ENCODE peak calls at places on chromosomes 4 and X, in ten cellular contexts. Q, T, B, R, Y, M, W, I, P and H are unnamed samples.

GRCh38 chr4:105963461-105964400 is 68.5 kb downstream of the NPNT start:
- DNase-seq in Q (peak), T (no peak), B (no peak), R (no peak), Y (no peak), M (no peak), W (no peak), I (no peak), P (peak), H (no peak)

GRCh38 chrX:97039363-97040029 is 155.8 kb downstream of the RPA4 start:
- DNase-seq in Q (no peak), T (no peak), B (no peak), R (no peak), Y (peak), M (peak), W (peak), I (no peak), P (no peak), H (no peak)

GRCh38 chr4:8852118-8852704 is 19.4 kb downstream of the HMX1 start:
- DNase-seq in Q (no peak), T (no peak), B (no peak), R (no peak), Y (no peak), M (no peak), W (no peak), I (no peak), P (no peak), H (no peak)

GRCh38 chrX:54076903-54077302 is 32.6 kb upstream of the PHF8 start:
- DNase-seq in Q (no peak), T (no peak), B (no peak), R (no peak), Y (no peak), M (no peak), W (no peak), I (no peak), P (no peak), H (no peak)

GRCh38 chr4:146957252-146957651 is 11.6 kb upstream of the TTC29 start:
- DNase-seq in Q (no peak), T (no peak), B (no peak), R (no peak), Y (no peak), M (no peak), W (no peak), I (no peak), P (no peak), H (no peak)

GRCh38 chr4:75643651-75644050 is 13.3 kb upstream of the CDKL2 start:
- DNase-seq in Q (no peak), T (no peak), B (no peak), R (no peak), Y (no peak), M (no peak), W (no peak), I (no peak), P (no peak), H (no peak)

GRCh38 chr4:68167706-68168105 is 38.0 kb upstream of the TMPRSS11F start:
- DNase-seq in Q (no peak), T (no peak), B (no peak), R (no peak), Y (no peak), M (no peak), W (no peak), I (no peak), P (no peak), H (no peak)

GRCh38 chr4:40629401-40630334 is at the start of gene RBM47:
- DNase-seq in Q (peak), T (peak), B (peak), R (peak), Y (peak), M (peak), W (peak), I (peak), P (peak), H (no peak)

GRCh38 chr4:54913751-54914526 is 211.5 kb downstream of the KDR start:
- DNase-seq in Q (no peak), T (no peak), B (no peak), R (no peak), Y (no peak), M (no peak), W (no peak), I (no peak), P (no peak), H (no peak)

GRCh38 chr4:98778206-98778605 is 119.8 kb upstream of the TSPAN5 start:
- DNase-seq in Q (no peak), T (no peak), B (no peak), R (no peak), Y (no peak), M (no peak), W (no peak), I (no peak), P (no peak), H (no peak)

GRCh38 chr4:139857021-139857420 is 191.4 kb downstream of the MGST2 start:
- DNase-seq in Q (no peak), T (peak), B (no peak), R (no peak), Y (no peak), M (no peak), W (no peak), I (no peak), P (no peak), H (peak)

GRCh38 chr4:124060261-124060918 is 652.1 kb downstream of the ANKRD50 start:
- DNase-seq in Q (no peak), T (peak), B (no peak), R (peak), Y (peak), M (peak), W (peak), I (peak), P (no peak), H (peak)

GRCh38 chr4:55312491-55313101 is 33.4 kb upstream of the SRD5A3 start:
- DNase-seq in Q (peak), T (peak), B (no peak), R (peak), Y (peak), M (peak), W (peak), I (peak), P (peak), H (no peak)

GRCh38 chrX:13659057-13659456 is 6.1 kb downstream of the TCEANC start:
- DNase-seq in Q (no peak), T (no peak), B (no peak), R (no peak), Y (no peak), M (no peak), W (no peak), I (no peak), P (no peak), H (no peak)

GRCh38 chr4:128220286-128221235 is 67.1 kb downstream of the PGRMC2 start:
- DNase-seq in Q (peak), T (peak), B (no peak), R (no peak), Y (no peak), M (no peak), W (no peak), I (peak), P (peak), H (no peak)

GRCh38 chr4:157804169-157804543 is 368.7 kb downstream of the GASK1B start:
- DNase-seq in Q (no peak), T (peak), B (no peak), R (no peak), Y (no peak), M (no peak), W (no peak), I (no peak), P (no peak), H (no peak)

GRCh38 chrX:118847676-118848075 is 24.1 kb downstream of the ZCCHC12 start:
- DNase-seq in Q (peak), T (peak), B (no peak), R (no peak), Y (no peak), M (no peak), W (no peak), I (peak), P (peak), H (no peak)
- TF ChIP-seq POLR2AphosphoS5 in Q (no peak), T (no peak), B (no peak), R (no peak), Y (no peak), M (no peak), W (no peak), I (no peak), P (no peak), H (no peak)

GRCh38 chr4:165426331-165426730 is 47.5 kb downstream of the CPE start:
- DNase-seq in Q (no peak), T (no peak), B (no peak), R (no peak), Y (no peak), M (no peak), W (no peak), I (no peak), P (no peak), H (no peak)

GRCh38 chr4:165428957-165429356 is 50.1 kb downstream of the CPE start:
- DNase-seq in Q (no peak), T (no peak), B (no peak), R (no peak), Y (no peak), M (no peak), W (no peak), I (no peak), P (no peak), H (no peak)

GRCh38 chr4:165426769-165427168 is 48.0 kb downstream of the CPE start:
- DNase-seq in Q (no peak), T (no peak), B (no peak), R (no peak), Y (no peak), M (no peak), W (no peak), I (peak), P (no peak), H (no peak)

GRCh38 chr4:165425629-165426028 is 46.8 kb downstream of the CPE start:
- DNase-seq in Q (no peak), T (no peak), B (no peak), R (no peak), Y (no peak), M (no peak), W (no peak), I (no peak), P (no peak), H (no peak)
- H3K27ac ChIP-seq in Q (no peak), T (no peak), B (no peak), R (no peak), Y (no peak), M (no peak), W (no peak), I (no peak), P (no peak), H (no peak)

DNA sequence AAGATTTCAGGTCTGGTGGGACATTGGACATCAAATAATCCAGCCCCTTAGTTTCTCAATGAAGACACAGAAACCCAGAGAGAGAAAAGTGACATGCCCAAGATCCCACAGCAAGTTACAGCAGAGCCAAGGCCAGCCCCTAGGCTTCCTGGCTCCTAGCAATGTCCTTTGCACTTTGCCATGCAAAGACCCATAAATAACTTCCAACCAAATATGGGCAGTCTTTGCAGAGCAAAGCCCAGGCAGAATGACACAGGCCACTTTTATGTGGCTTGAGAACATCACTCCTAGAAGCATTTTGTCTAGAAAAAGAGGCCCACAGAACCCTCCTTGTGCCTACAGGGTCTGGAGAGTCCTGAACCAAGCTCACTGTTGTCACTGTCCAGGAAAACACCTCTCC is 78.1 kb upstream of the ATP6AP2 start:
- DNase-seq in Q (no peak), T (no peak), B (no peak), R (no peak), Y (no peak), M (no peak), W (no peak), I (no peak), P (no peak), H (no peak)
- TF ChIP-seq POLR2AphosphoS5 in Q (no peak), T (no peak), B (no peak), R (no peak), Y (no peak), M (no peak), W (no peak), I (no peak), P (no peak), H (no peak)

DNA sequence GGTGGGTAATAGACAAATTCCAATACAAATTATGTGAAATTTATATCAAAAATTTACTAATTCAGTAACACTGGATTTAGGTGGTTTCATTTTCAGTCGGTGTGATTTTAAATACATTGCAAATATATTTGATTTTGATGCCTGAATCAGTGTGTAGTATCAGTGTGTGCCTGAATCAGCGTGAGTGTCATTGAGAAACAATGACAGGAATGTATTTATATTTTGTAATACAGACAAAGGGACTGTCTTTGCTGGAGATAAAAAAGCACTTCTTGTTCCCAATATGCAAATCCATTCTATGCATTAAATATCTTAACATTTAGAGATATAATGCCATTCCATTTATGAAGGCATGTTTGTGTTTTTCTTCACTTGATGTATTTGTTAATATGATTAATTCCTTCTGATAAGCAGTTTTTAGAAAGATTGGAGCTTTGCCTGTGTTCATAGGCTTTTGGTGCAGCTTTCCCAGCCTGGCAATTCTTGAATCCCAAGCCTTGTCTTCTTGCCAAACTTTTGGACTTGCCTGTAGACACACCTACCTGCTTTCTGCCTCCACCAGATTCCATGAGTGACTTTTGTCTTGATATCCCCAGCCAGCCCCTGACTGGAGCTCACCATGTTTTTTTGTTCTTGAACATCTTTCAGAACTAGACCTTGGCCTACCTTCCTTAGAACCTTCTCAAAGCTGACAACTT is 243.8 kb downstream of the ADGRL3 start:
- DNase-seq in Q (no peak), T (no peak), B (no peak), R (no peak), Y (no peak), M (no peak), W (no peak), I (no peak), P (no peak), H (no peak)
- H3K27ac ChIP-seq in Q (no peak), T (no peak), B (no peak), R (no peak), Y (no peak), M (no peak), W (no peak), I (no peak), P (no peak), H (no peak)

GRCh38 chr4:159555873-159556272 is 453.0 kb downstream of the RAPGEF2 start:
- DNase-seq in Q (no peak), T (no peak), B (no peak), R (no peak), Y (no peak), M (no peak), W (no peak), I (no peak), P (no peak), H (no peak)
- TF ChIP-seq POLR2AphosphoS5 in Q (no peak), T (no peak), B (no peak), R (no peak), Y (no peak), M (no peak), W (no peak), I (no peak), P (no peak), H (no peak)

DNA sequence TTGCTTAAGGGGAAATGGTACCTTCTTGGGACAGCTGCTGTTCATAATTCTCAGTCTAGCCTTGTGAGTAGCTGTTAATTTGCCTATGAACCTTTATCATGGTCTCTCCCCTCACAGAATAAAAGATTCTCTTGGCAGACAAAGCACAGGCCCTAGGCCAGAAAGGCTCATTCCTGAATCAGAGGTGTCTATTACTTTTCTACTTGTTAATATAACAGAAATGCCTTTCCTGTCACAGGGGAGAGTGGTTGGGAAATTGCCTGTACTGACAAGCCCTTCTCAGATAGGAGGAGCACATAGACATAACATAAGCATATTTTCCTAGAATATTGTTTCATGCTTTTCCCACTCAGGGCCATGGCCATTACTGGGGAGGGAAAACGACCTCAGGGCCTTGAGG is 308.3 kb downstream of the BMPR1B start:
- DNase-seq in Q (no peak), T (no peak), B (no peak), R (no peak), Y (no peak), M (no peak), W (no peak), I (no peak), P (no peak), H (no peak)
- H3K27ac ChIP-seq in Q (no peak), T (peak), B (no peak), R (no peak), Y (no peak), M (no peak), W (no peak), I (no peak), P (no peak), H (no peak)

DNA sequence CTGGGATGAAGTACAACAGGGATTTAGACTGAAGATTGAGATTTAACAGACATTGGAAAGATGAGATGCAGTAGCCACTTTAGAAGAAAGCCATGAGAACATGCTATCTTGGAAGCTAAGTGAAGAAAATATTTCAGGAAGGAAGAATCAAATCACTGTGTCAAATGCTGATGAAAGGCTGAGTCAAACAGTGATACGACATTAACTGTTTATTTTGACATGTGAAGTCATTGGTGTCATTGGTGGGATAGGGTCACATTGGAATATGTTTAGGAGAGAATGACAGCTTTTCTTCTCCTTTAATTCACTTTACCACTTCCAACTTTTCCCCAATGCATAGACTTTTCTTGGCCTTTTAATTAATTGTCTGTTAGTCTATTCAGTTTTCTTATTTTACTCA is 653.0 kb upstream of the BOD1L1 start:
- DNase-seq in Q (no peak), T (no peak), B (no peak), R (no peak), Y (no peak), M (no peak), W (no peak), I (no peak), P (no peak), H (no peak)
- TF ChIP-seq POLR2AphosphoS5 in Q (no peak), T (no peak), B (no peak), R (no peak), Y (no peak), M (no peak), W (no peak), I (no peak), P (no peak), H (no peak)

GRCh38 chrX:115341421-115341820 is 51.9 kb downstream of the LUZP4 start:
- DNase-seq in Q (no peak), T (no peak), B (no peak), R (no peak), Y (no peak), M (no peak), W (no peak), I (no peak), P (no peak), H (no peak)

GRCh38 chrX:115348440-115349225 is 59.1 kb downstream of the LUZP4 start:
- DNase-seq in Q (no peak), T (no peak), B (no peak), R (no peak), Y (no peak), M (no peak), W (no peak), I (no peak), P (no peak), H (no peak)

GRCh38 chrX:115350696-115351408 is 61.3 kb downstream of the LUZP4 start:
- DNase-seq in Q (no peak), T (peak), B (no peak), R (no peak), Y (no peak), M (no peak), W (no peak), I (no peak), P (no peak), H (no peak)

GRCh38 chrX:115344885-115345653 is 55.6 kb downstream of the LUZP4 start:
- DNase-seq in Q (peak), T (peak), B (peak), R (peak), Y (peak), M (peak), W (peak), I (peak), P (no peak), H (peak)

GRCh38 chrX:115345654-115346014 is 56.1 kb downstream of the LUZP4 start:
- DNase-seq in Q (no peak), T (no peak), B (no peak), R (no peak), Y (no peak), M (no peak), W (no peak), I (no peak), P (no peak), H (no peak)
- H3K27ac ChIP-seq in Q (no peak), T (peak), B (peak), R (peak), Y (peak), M (peak), W (peak), I (no peak), P (no peak), H (peak)

GRCh38 chrX:136147320-136147901 is at the start of gene FHL1:
- DNase-seq in Q (no peak), T (peak), B (no peak), R (peak), Y (peak), M (peak), W (peak), I (peak), P (peak), H (no peak)
- TF ChIP-seq POLR2AphosphoS5 in Q (no peak), T (no peak), B (no peak), R (no peak), Y (no peak), M (no peak), W (no peak), I (peak), P (no peak), H (peak)

GRCh38 chr4:3198906-3199305 is 50.1 kb upstream of the MSANTD1 start:
- DNase-seq in Q (no peak), T (no peak), B (no peak), R (peak), Y (no peak), M (no peak), W (no peak), I (no peak), P (no peak), H (no peak)
- H3K27ac ChIP-seq in Q (no peak), T (no peak), B (no peak), R (peak), Y (no peak), M (no peak), W (no peak), I (no peak), P (no peak), H (peak)